ENCODE peak calls at places on chromosomes 4 and X, in ten cellular contexts. D is heart right ventricle, T is PC-3, V is lower lobe of right lung, W is ovary, H is cardiac muscle cell, E is uterus, U is OCI-LY7, A is adrenal gland, L is testis. S is an unnamed sample. For H3K9me3, the result is how much of the 10 kb centered on the place peaks cover.

GRCh38 chrX:111928457-111928856 is 52.5 kb downstream of the TRPC5OS start:
- DNase-seq in D (no peak), T (no peak), V (no peak), W (no peak), H (no peak), E (no peak), U (no peak), A (no peak), L (no peak), S (no peak)

GRCh38 chr4:73704314-73705055 is 35.9 kb upstream of the CXCL8 start:
- DNase-seq in D (peak), T (peak), V (no peak), W (peak), H (peak), E (peak), U (no peak), A (peak), L (peak), S (no peak)

GRCh38 chr4:165873298-165874071 is 448 bp downstream of the TLL1 start:
- DNase-seq in D (peak), T (peak), V (peak), W (no peak), H (peak), E (no peak), U (no peak), A (peak), L (peak), S (peak)

GRCh38 chr4:19051751-19052296 is 1030.3 kb upstream of the LCORL start:
- DNase-seq in D (no peak), T (no peak), V (no peak), W (no peak), H (no peak), E (no peak), U (no peak), A (no peak), L (no peak), S (no peak)

GRCh38 chr4:141047228-141047884 is 85.9 kb downstream of the RNF150 start:
- DNase-seq in D (peak), T (no peak), V (no peak), W (no peak), H (peak), E (no peak), U (no peak), A (no peak), L (no peak), S (no peak)

GRCh38 chr4:7842384-7843279 is 97.0 kb downstream of the AFAP1 start:
- DNase-seq in D (peak), T (peak), V (no peak), W (peak), H (peak), E (peak), U (no peak), A (peak), L (peak), S (no peak)

GRCh38 chrX:24149346-24150050 is at the start of gene ZFX:
- DNase-seq in D (peak), T (peak), V (peak), W (peak), H (peak), E (peak), U (peak), A (peak), L (peak), S (peak)

GRCh38 chrX:11533211-11533651 is 132.5 kb downstream of the ARHGAP6 start:
- DNase-seq in D (peak), T (peak), V (no peak), W (no peak), H (peak), E (no peak), U (peak), A (no peak), L (no peak), S (no peak)

GRCh38 chrX:85159644-85160043 is 83.9 kb downstream of the SATL1 start:
- DNase-seq in D (no peak), T (no peak), V (no peak), W (no peak), H (no peak), E (no peak), U (no peak), A (no peak), L (no peak), S (no peak)

GRCh38 chrX:43108828-43109227 is 330.9 kb upstream of the PPP1R2C start:
- DNase-seq in D (no peak), T (no peak), V (no peak), W (no peak), H (no peak), E (no peak), U (no peak), A (no peak), L (no peak), S (no peak)

GRCh38 chrX:10216208-10216607 is 59.4 kb downstream of the CLCN4 start:
- DNase-seq in D (no peak), T (no peak), V (no peak), W (no peak), H (no peak), E (no peak), U (no peak), A (no peak), L (no peak), S (no peak)

GRCh38 chr4:34964613-34965012 is 1279.7 kb downstream of the ARAP2 start:
- DNase-seq in D (no peak), T (no peak), V (no peak), W (no peak), H (no peak), E (no peak), U (no peak), A (no peak), L (no peak), S (no peak)

GRCh38 chrX:56994375-56995270 is 718 bp downstream of the SPIN3 start:
- DNase-seq in D (no peak), T (no peak), V (no peak), W (peak), H (peak), E (peak), U (no peak), A (no peak), L (no peak), S (no peak)

GRCh38 chr4:83699358-83699757 is 163.4 kb downstream of the GPAT3 start:
- DNase-seq in D (no peak), T (no peak), V (no peak), W (no peak), H (no peak), E (no peak), U (no peak), A (no peak), L (no peak), S (no peak)

GRCh38 chrX:102840871-102841705 is 96.0 kb upstream of the RAB40AL start:
- DNase-seq in D (no peak), T (peak), V (no peak), W (no peak), H (peak), E (no peak), U (no peak), A (no peak), L (no peak), S (no peak)

GRCh38 chrX:107674480-107675364 is 46.4 kb downstream of the PRPS1 start:
- DNase-seq in D (peak), T (no peak), V (peak), W (peak), H (peak), E (peak), U (peak), A (peak), L (peak), S (peak)

GRCh38 chrX:8684201-8684600 is 47.7 kb downstream of the ANOS1 start:
- DNase-seq in D (no peak), T (no peak), V (no peak), W (no peak), H (no peak), E (no peak), U (no peak), A (no peak), L (no peak), S (no peak)

GRCh38 chr4:119795986-119796578 is 167.5 kb upstream of the PDE5A start:
- DNase-seq in D (no peak), T (no peak), V (no peak), W (no peak), H (no peak), E (no peak), U (no peak), A (no peak), L (no peak), S (no peak)

GRCh38 chrX:132956421-132957210 is 1.8 kb downstream of the HS6ST2 start:
- DNase-seq in D (no peak), T (no peak), V (no peak), W (peak), H (no peak), E (peak), U (no peak), A (no peak), L (no peak), S (no peak)

GRCh38 chr4:123856689-123857545 is 460.3 kb downstream of the SPRY1 start:
- DNase-seq in D (peak), T (peak), V (no peak), W (peak), H (peak), E (no peak), U (no peak), A (peak), L (peak), S (peak)

GRCh38 chrX:24333371-24333770 is 19.5 kb upstream of the SUPT20HL2 start:
- DNase-seq in D (no peak), T (no peak), V (no peak), W (no peak), H (no peak), E (no peak), U (no peak), A (no peak), L (no peak), S (no peak)

GRCh38 chr4:107213410-107213809 is 177.3 kb upstream of the DKK2 start:
- DNase-seq in D (no peak), T (no peak), V (no peak), W (no peak), H (no peak), E (no peak), U (no peak), A (no peak), L (no peak), S (no peak)

GRCh38 chrX:73525928-73526690 is 36.9 kb upstream of the CHIC1 start:
- DNase-seq in D (no peak), T (no peak), V (no peak), W (no peak), H (no peak), E (no peak), U (no peak), A (no peak), L (no peak), S (no peak)

GRCh38 chrX:120213438-120214265 is 37.0 kb upstream of the ZBTB33 start:
- DNase-seq in D (peak), T (peak), V (no peak), W (peak), H (peak), E (peak), U (peak), A (peak), L (peak), S (peak)

GRCh38 chr4:107825072-107825789 is 499 bp downstream of the SGMS2 start:
- DNase-seq in D (peak), T (peak), V (peak), W (peak), H (peak), E (no peak), U (no peak), A (peak), L (peak), S (peak)

GRCh38 chrX:119693032-119693995 is at the start of gene SEPTIN6:
- DNase-seq in D (peak), T (peak), V (peak), W (peak), H (peak), E (peak), U (peak), A (peak), L (peak), S (peak)

GRCh38 chrX:2541603-2542002 is 40.8 kb upstream of the DHRSX start:
- DNase-seq in D (no peak), T (no peak), V (no peak), W (no peak), H (no peak), E (no peak), U (no peak), A (no peak), L (no peak), S (no peak)

GRCh38 chrX:153573999-153574398 is 24.9 kb downstream of the CCNQ start:
- DNase-seq in D (no peak), T (peak), V (no peak), W (no peak), H (no peak), E (no peak), U (peak), A (no peak), L (no peak), S (no peak)

GRCh38 chr4:184385705-184386141 is 88.6 kb downstream of the IRF2 start:
- DNase-seq in D (peak), T (no peak), V (no peak), W (no peak), H (no peak), E (no peak), U (no peak), A (peak), L (no peak), S (no peak)

GRCh38 chrX:131801066-131801465 is 222.0 kb upstream of the STK26 start:
- DNase-seq in D (no peak), T (no peak), V (no peak), W (no peak), H (peak), E (no peak), U (no peak), A (no peak), L (no peak), S (no peak)

GRCh38 chrX:131801911-131802310 is 221.2 kb upstream of the STK26 start:
- DNase-seq in D (no peak), T (no peak), V (no peak), W (no peak), H (no peak), E (no peak), U (no peak), A (no peak), L (no peak), S (no peak)

DNA sequence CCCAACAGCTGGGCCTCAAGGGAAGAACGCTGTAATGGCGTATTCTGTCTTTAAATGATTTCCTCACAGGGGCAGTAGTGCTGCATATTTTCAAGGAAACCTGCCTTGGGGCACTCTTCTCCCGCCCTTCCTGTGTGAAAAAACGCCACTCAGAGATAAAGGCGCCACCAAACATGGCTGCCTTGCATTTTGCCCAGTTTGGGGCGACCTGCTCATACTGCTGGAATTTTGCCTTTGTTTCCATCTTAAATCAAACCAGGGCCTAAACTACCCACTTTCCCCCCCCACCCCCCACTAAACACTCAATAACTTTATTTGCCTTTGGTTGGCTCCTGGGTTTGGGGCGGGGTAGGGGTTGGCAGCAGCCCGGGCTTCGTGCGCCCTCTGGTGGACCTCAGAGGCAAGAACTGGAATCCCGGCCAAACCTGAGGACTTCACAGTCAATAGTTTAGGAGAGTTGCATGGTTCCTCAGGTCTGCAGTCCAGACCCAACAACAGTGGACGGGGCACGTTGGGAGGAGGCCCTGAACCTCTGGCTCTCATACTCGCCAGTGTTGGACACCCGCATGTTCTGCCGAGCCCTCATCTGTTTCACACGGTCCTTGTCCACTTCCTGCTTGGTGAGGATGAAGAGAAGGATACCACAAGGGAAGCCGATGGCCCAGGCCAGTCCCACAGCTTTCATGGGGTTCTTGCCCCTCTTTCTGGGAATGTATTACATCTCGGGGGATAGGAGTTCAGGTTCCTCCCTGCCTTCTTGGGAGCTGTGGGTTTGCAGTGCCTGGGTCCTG is 220.1 kb upstream of the STK26 start:
- DNase-seq in D (peak), T (peak), V (no peak), W (peak), H (no peak), E (peak), U (peak), A (no peak), L (peak), S (peak)
- TF ChIP-seq CTCF in D (no peak), T (peak), V (peak), W (peak), H (no peak), E (peak), U (peak), A (no peak), L (no peak), S (peak)

GRCh38 chrX:41906515-41907165 is 16.7 kb downstream of the CASK start:
- DNase-seq in D (no peak), T (peak), V (no peak), W (no peak), H (peak), E (no peak), U (no peak), A (no peak), L (no peak), S (no peak)
- H3K9me3 ChIP-seq in D (under half), T (under half), V (under half), W (under half), H (under half), E (under half), U (under half), A (under half), L (under half), S (under half)

GRCh38 chrX:70452143-70452733 is 7.6 kb downstream of the DLG3 start:
- DNase-seq in D (peak), T (peak), V (peak), W (peak), H (peak), E (peak), U (peak), A (peak), L (peak), S (peak)

GRCh38 chrX:70453024-70453618 is 8.5 kb downstream of the DLG3 start:
- DNase-seq in D (no peak), T (no peak), V (no peak), W (no peak), H (no peak), E (no peak), U (no peak), A (no peak), L (no peak), S (no peak)

GRCh38 chrX:70455366-70456202 is 10.9 kb downstream of the DLG3 start:
- DNase-seq in D (no peak), T (peak), V (no peak), W (no peak), H (no peak), E (no peak), U (no peak), A (no peak), L (no peak), S (peak)

GRCh38 chrX:70456256-70456655 is 11.6 kb downstream of the DLG3 start:
- DNase-seq in D (no peak), T (no peak), V (no peak), W (no peak), H (no peak), E (no peak), U (no peak), A (no peak), L (no peak), S (no peak)

GRCh38 chrX:70454441-70455365 is 10.1 kb downstream of the DLG3 start:
- DNase-seq in D (peak), T (peak), V (peak), W (peak), H (peak), E (peak), U (peak), A (peak), L (peak), S (peak)
- H3K27ac ChIP-seq in D (peak), T (peak), V (peak), W (peak), H (peak), E (peak), U (no peak), A (no peak), L (no peak), S (peak)

DNA sequence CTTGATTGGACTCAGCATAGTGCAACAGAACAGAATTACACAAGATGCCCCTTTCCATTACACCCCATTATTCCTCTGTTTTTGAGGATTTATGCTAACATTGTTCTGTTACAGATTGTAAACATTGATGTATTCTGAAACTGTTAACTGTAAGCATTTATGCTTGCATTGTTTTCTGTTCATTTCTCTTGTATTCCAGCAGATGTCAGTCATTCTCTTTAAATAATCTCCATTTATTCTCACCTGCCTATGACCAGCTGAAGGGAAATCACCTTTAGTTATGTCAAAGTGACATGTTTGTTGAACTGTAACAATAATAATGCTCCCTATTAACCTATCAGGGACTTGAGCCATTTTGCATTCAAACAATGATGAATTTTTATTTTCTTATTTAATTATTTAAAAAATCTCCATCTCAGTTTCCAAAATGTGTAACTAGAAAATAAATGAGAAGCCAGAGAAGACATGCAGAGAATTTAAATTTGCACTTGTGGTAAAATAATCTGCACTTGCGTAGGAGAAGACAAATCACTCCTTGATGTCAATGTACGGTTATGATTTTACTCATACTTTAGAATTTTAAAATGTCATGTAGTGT is 58.0 kb downstream of the SPCS3 start:
- DNase-seq in D (no peak), T (peak), V (no peak), W (no peak), H (peak), E (no peak), U (peak), A (no peak), L (no peak), S (no peak)
- TF ChIP-seq CTCF in D (peak), T (peak), V (peak), W (no peak), H (peak), E (peak), U (peak), A (peak), L (no peak), S (peak)

GRCh38 chr4:178138491-178138890 is 696.3 kb upstream of the AGA start:
- DNase-seq in D (no peak), T (no peak), V (no peak), W (no peak), H (no peak), E (no peak), U (no peak), A (peak), L (no peak), S (no peak)
- H3K9me3 ChIP-seq in D (under half), T (under half), V (under half), W (under half), H (under half), E (under half), U (under half), A (under half), L (under half), S (under half)

GRCh38 chr4:101787917-101788316 is 2.6 kb upstream of the BANK1 start:
- DNase-seq in D (no peak), T (no peak), V (no peak), W (no peak), H (no peak), E (no peak), U (no peak), A (no peak), L (no peak), S (no peak)
- H3K27ac ChIP-seq in D (no peak), T (no peak), V (no peak), W (no peak), H (no peak), E (no peak), U (no peak), A (no peak), L (no peak), S (no peak)

S was measured in WERI-Rb-1.